ENCODE peak calls at places on chromosomes 16 and 17, in ten cellular contexts. D, R, F, M, P, B, U, A, H and T are unnamed samples.

GRCh38 chr16:19148189-19148588 is 19.9 kb upstream of the SYT17 start:
- DNase-seq in M (no peak), A (no peak), H (no peak), B (no peak), P (no peak), U (no peak), R (no peak), D (no peak), F (no peak), T (no peak)

GRCh38 chr16:48165961-48166578 is 10.3 kb upstream of the ABCC12 start:
- DNase-seq in F (peak), D (no peak), U (no peak), M (no peak), H (no peak), A (no peak), P (no peak), B (no peak), R (peak), T (no peak)

GRCh38 chr16:68384293-68385255 is 63.7 kb downstream of the SMPD3 start:
- DNase-seq in P (no peak), D (no peak), U (no peak), A (no peak), B (no peak), R (no peak), M (no peak), H (no peak), F (peak), T (no peak)

GRCh38 chr17:81193470-81194224 is 27.6 kb upstream of the AATK start:
- DNase-seq in D (no peak), H (no peak), M (no peak), R (no peak), P (no peak), A (no peak), F (peak), U (no peak), B (no peak), T (no peak)

GRCh38 chr16:53498984-53499383 is 4.0 kb downstream of the AKTIP start:
- DNase-seq in U (no peak), R (no peak), D (no peak), H (no peak), P (no peak), A (peak), M (no peak), B (no peak), F (no peak), T (no peak)

GRCh38 chr17:45146616-45147101 is 1.6 kb upstream of the HEXIM1 start:
- DNase-seq in U (no peak), B (peak), F (peak), D (no peak), H (no peak), M (no peak), A (peak), R (no peak), P (peak), T (no peak)

GRCh38 chr17:4602041-4602440 is 17.7 kb downstream of the SMTNL2 start:
- DNase-seq in R (no peak), F (no peak), M (no peak), P (no peak), D (no peak), H (no peak), B (no peak), A (no peak), U (no peak), T (no peak)

GRCh38 chr16:28326881-28327610 is 34.7 kb downstream of the SBK1 start:
- DNase-seq in R (peak), P (peak), B (peak), D (peak), U (no peak), M (peak), F (peak), H (peak), A (peak), T (no peak)

GRCh38 chr16:12530291-12530690 is 273.4 kb downstream of the CPPED1 start:
- DNase-seq in H (no peak), D (no peak), B (no peak), P (no peak), A (no peak), F (no peak), R (no peak), U (no peak), M (no peak), T (no peak)

GRCh38 chr16:87833548-87833947 is 35.8 kb downstream of the SLC7A5 start:
- DNase-seq in M (no peak), R (no peak), U (no peak), P (no peak), B (no peak), D (no peak), H (no peak), A (no peak), F (no peak), T (no peak)

GRCh38 chr17:41360291-41360995 is 9.2 kb downstream of the KRT33B start:
- DNase-seq in D (no peak), A (no peak), H (no peak), U (no peak), F (no peak), P (no peak), M (no peak), B (peak), R (no peak), T (peak)

GRCh38 chr16:64251742-64252141 is 870.1 kb downstream of the CDH11 start:
- DNase-seq in D (no peak), P (no peak), B (no peak), R (no peak), A (no peak), F (no peak), H (no peak), M (no peak), U (no peak), T (no peak)

GRCh38 chr16:5607169-5607568 is 509.6 kb upstream of the EEF2KMT start:
- DNase-seq in M (no peak), B (no peak), R (no peak), P (no peak), A (no peak), D (no peak), H (no peak), U (no peak), F (no peak), T (no peak)

GRCh38 chr16:57486858-57487834 is 853 bp upstream of the DOK4 start:
- DNase-seq in D (no peak), H (no peak), U (no peak), P (no peak), F (peak), A (no peak), B (no peak), R (no peak), M (no peak), T (no peak)

GRCh38 chr17:933168-934083 is 46.1 kb downstream of the NXN start:
- DNase-seq in P (peak), A (no peak), F (no peak), B (peak), D (no peak), U (no peak), M (no peak), H (no peak), R (peak), T (peak)

GRCh38 chr17:78828470-78829185 is 12.0 kb downstream of the USP36 start:
- DNase-seq in H (no peak), F (no peak), U (no peak), P (no peak), M (no peak), R (no peak), D (no peak), B (no peak), A (no peak), T (no peak)

GRCh38 chr17:69060835-69061234 is at the start of gene ABCA9:
- DNase-seq in A (no peak), R (no peak), D (no peak), M (no peak), F (no peak), P (no peak), U (no peak), H (no peak), B (no peak), T (peak)

GRCh38 chr17:16593356-16594102 is 24.5 kb upstream of the ZNF287 start:
- DNase-seq in A (no peak), U (no peak), D (no peak), M (no peak), R (peak), H (no peak), B (no peak), P (no peak), F (no peak), T (no peak)

GRCh38 chr16:5442054-5442453 is 344.5 kb upstream of the EEF2KMT start:
- DNase-seq in U (no peak), H (no peak), R (no peak), D (no peak), B (no peak), P (no peak), A (no peak), F (no peak), M (no peak), T (no peak)

DNA sequence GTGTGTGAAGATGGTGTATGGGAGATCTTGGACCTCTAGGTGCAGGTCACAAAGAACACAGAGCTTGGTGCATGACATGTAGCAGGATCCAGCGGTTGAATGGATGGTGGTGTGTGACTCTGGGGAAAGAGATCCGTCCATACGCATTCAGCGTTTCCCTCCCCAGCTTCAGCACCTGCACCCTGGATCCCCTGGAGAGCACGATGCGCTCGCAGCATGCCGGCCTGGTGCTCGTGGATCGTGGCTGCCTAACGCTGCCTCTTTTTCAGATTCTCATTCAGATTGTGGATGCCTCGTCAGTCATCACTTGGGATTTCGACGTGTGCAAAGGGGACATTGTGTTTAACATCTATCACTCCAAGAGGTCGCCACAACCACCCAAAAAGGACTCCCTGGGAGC is 70.9 kb downstream of the SEC14L1 start:
- DNase-seq in B (no peak), D (no peak), F (no peak), M (no peak), H (no peak), P (no peak), A (no peak), U (no peak), R (no peak), T (no peak)
- H3K4me3 ChIP-seq in B (no peak), D (no peak), F (peak), M (no peak), H (no peak), P (no peak), A (no peak), U (no peak), R (no peak), T (no peak)

DNA sequence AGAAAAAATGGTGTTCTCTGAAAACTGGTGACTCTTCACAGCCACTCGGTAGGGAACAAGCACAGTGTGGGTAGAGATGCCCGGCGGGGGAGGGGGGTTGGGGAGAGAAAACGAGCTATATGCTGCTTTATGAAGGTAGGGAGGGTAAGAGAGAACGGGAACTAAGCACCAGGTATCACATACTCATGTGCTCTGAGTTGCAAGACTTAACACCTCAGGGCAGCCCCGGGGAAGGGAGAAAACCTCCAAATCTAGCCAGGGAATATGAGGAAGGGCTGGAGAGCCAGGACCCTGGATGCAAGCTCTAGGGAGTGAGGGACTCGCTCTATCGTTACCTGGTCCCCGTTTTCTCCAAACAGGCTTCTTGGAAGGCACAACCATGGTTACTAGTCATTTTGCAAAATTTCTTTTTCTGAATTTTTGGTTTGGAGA is 35.3 kb downstream of the HIC1 start:
- DNase-seq in R (no peak), H (no peak), U (no peak), M (no peak), F (peak), B (no peak), A (no peak), D (no peak), P (no peak), T (no peak)
- H3K4me3 ChIP-seq in R (no peak), H (no peak), U (no peak), M (peak), F (peak), B (no peak), A (peak), D (no peak), P (no peak), T (no peak)

DNA sequence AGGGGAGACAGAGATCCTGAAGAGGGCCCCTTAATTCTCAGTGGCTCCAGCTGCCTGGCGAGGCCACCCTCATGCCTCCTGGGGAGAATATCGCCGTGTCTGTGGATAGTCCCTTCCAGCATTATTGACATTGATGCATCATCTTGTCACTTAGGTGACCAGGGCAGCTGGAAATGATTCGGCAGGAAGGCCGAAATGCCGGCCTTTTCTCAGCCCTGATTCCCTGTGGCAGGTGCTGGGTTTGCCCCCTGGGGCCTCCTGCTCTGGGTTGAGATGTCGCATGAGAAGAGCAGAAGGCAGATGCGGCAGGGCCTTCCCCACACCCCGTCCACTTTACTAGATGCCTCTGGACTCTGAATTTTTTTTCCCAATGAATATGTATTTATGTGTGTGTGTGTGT is 89.5 kb downstream of the RAP1GAP2 start:
- DNase-seq in A (no peak), P (no peak), R (no peak), D (peak), U (no peak), F (no peak), B (no peak), M (no peak), H (no peak), T (no peak)
- H3K4me3 ChIP-seq in A (no peak), P (no peak), R (no peak), D (no peak), U (no peak), F (no peak), B (no peak), M (no peak), H (no peak), T (no peak)

GRCh38 chr17:7703584-7704574 is 1.1 kb upstream of the EFNB3 start:
- DNase-seq in M (no peak), F (peak), H (no peak), P (peak), D (no peak), U (peak), A (no peak), B (peak), R (peak), T (no peak)

GRCh38 chr17:7707446-7707845 is 2.4 kb downstream of the EFNB3 start:
- DNase-seq in A (no peak), D (no peak), P (no peak), R (no peak), U (no peak), B (no peak), H (no peak), F (no peak), M (no peak), T (no peak)

GRCh38 chr17:7704601-7705268 is at the start of gene EFNB3:
- DNase-seq in H (no peak), U (no peak), P (peak), D (no peak), R (no peak), F (no peak), B (peak), A (no peak), M (no peak), T (no peak)

GRCh38 chr17:7706631-7707354 is 1.8 kb downstream of the EFNB3 start:
- DNase-seq in M (no peak), D (no peak), A (no peak), B (no peak), P (no peak), F (no peak), H (no peak), R (no peak), U (no peak), T (no peak)

DNA sequence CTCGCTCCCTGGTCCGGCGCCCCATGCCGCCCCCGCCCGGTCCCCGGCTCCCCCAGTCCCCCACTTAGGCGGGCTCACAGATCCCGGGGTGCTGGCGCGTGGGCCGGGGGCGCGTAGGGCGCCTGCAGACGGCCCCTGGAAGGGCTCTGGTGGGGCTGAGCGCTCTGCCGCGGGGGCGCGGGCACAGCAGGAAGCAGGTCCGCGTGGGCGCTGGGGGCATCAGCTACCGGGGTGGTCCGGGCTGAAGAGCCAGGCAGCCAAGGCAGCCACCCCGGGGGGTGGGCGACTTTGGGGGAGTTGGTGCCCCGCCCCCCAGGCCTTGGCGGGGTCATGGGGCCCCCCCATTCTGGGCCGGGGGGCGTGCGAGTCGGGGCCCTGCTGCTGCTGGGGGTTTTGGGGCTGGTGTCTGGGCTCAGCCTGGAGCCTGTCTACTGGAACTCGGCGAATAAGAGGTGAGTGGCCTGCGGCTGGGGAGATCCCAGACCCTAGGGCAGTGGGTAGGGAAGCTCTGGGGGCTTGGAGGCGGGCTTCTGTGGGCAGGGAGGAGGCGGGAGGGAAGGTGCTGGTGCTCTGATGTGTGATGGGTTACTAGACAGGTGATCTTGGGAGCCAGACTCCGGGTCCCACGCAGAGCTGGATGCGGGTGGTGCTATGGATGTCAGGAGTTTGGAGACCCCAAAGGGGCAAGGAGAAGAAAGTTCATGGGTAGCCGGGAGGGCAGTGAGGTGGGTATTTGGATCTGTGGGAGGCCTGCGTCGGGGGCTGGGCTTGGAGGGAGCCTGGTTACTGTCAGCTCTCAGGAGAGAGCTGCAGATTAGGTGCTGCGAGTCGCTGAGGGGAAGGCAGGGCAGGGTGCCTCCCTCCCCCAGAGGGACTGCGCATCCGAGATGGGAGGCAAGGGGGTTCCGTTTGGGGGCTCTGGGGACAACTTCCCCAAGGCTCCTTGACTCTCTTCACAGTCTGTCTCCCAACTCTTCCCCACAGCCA is 560 bp downstream of the EFNB3 start:
- DNase-seq in A (no peak), F (no peak), B (no peak), U (no peak), P (no peak), H (no peak), R (no peak), D (no peak), M (no peak), T (no peak)
- H3K4me3 ChIP-seq in A (peak), F (no peak), B (peak), U (peak), P (peak), H (no peak), R (peak), D (peak), M (peak), T (peak)

GRCh38 chr17:39210093-39210434 is 10.0 kb downstream of the RPL19 start:
- DNase-seq in B (no peak), P (no peak), A (no peak), M (no peak), R (no peak), U (no peak), F (no peak), H (no peak), D (no peak), T (no peak)
- H3K4me3 ChIP-seq in B (no peak), P (no peak), A (peak), M (peak), R (no peak), U (peak), F (no peak), H (peak), D (peak), T (peak)

DNA sequence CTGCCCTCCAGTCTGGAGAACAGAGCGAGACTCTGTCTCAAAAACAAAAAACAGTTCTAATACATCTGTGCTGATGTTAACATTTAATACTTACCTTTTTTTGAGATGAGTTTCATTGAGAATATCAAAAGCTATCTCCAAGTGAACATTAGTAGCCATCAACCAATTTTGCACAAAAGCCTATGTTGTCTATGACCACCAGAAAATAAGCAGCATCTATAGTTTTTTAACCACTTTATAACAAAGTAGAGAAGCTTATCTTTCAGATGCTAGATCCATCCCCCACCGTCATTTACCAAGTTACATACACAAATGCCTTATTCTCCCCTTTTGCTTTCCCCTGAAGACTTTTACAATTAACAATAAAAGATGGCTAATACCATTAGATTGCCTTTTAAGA is 4.1 kb downstream of the SRSF1 start:
- DNase-seq in B (no peak), A (no peak), R (no peak), U (no peak), P (no peak), F (no peak), M (no peak), H (no peak), D (no peak), T (no peak)
- H3K4me3 ChIP-seq in B (no peak), A (no peak), R (no peak), U (peak), P (no peak), F (no peak), M (no peak), H (no peak), D (no peak), T (no peak)

GRCh38 chr16:1877089-1877488 is 5.1 kb upstream of the MEIOB start:
- DNase-seq in P (no peak), R (no peak), U (no peak), H (no peak), F (no peak), B (no peak), A (peak), D (no peak), M (no peak), T (no peak)
- H3K4me3 ChIP-seq in P (no peak), R (no peak), U (no peak), H (no peak), F (no peak), B (no peak), A (no peak), D (no peak), M (no peak), T (no peak)